ENCODE peak calls at places on chromosomes 13 and 19, in seven cellular contexts. One of them, this sample, is unnamed.

GRCh38 chr13:30145709-30146367 is 161.5 kb downstream of the KATNAL1 start:
- DNase-seq in HTR-8/SVneo: no peak
- DNase-seq in T-helper 1 cell: no peak
- DNase-seq in mucosa of gallbladder: no peak
- DNase-seq in RCC 7860: no peak
- DNase-seq in progenitor cell of endocrine pancreas: no peak
- DNase-seq in activated CD8-positive, alpha-beta memory T cell treated with anti-CD3 and anti-CD28 coated beads for 1 hour: no peak
- DNase-seq in this sample: no peak

GRCh38 chr13:113545931-113546516 is 38.5 kb upstream of the TFDP1 start:
- DNase-seq in HTR-8/SVneo: no peak
- DNase-seq in T-helper 1 cell: no peak
- DNase-seq in mucosa of gallbladder: no peak
- DNase-seq in RCC 7860: no peak
- DNase-seq in progenitor cell of endocrine pancreas: no peak
- DNase-seq in activated CD8-positive, alpha-beta memory T cell treated with anti-CD3 and anti-CD28 coated beads for 1 hour: no peak
- DNase-seq in this sample: peak; percentile 58

GRCh38 chr13:41916173-41916954 is 44.5 kb downstream of the VWA8 start:
- DNase-seq in HTR-8/SVneo: peak; percentile 31
- DNase-seq in T-helper 1 cell: no peak
- DNase-seq in mucosa of gallbladder: no peak
- DNase-seq in RCC 7860: peak; percentile 40
- DNase-seq in progenitor cell of endocrine pancreas: no peak
- DNase-seq in activated CD8-positive, alpha-beta memory T cell treated with anti-CD3 and anti-CD28 coated beads for 1 hour: no peak
- DNase-seq in this sample: no peak

GRCh38 chr19:5914946-5915781 is 1.1 kb downstream of the CAPS start:
- DNase-seq in HTR-8/SVneo: no peak
- DNase-seq in T-helper 1 cell: no peak
- DNase-seq in mucosa of gallbladder: peak; percentile 51
- DNase-seq in RCC 7860: no peak
- DNase-seq in progenitor cell of endocrine pancreas: peak; percentile 62
- DNase-seq in activated CD8-positive, alpha-beta memory T cell treated with anti-CD3 and anti-CD28 coated beads for 1 hour: no peak
- DNase-seq in this sample: no peak

GRCh38 chr19:49216076-49216475 is 58.5 kb downstream of the TRPM4 start:
- DNase-seq in HTR-8/SVneo: no peak
- DNase-seq in T-helper 1 cell: no peak
- DNase-seq in mucosa of gallbladder: no peak
- DNase-seq in RCC 7860: peak; percentile 5
- DNase-seq in progenitor cell of endocrine pancreas: no peak
- DNase-seq in activated CD8-positive, alpha-beta memory T cell treated with anti-CD3 and anti-CD28 coated beads for 1 hour: no peak
- DNase-seq in this sample: no peak

GRCh38 chr13:25874064-25874737 is 177.6 kb downstream of the SHISA2 start:
- DNase-seq in HTR-8/SVneo: no peak
- DNase-seq in T-helper 1 cell: no peak
- DNase-seq in mucosa of gallbladder: no peak
- DNase-seq in RCC 7860: no peak
- DNase-seq in progenitor cell of endocrine pancreas: no peak
- DNase-seq in activated CD8-positive, alpha-beta memory T cell treated with anti-CD3 and anti-CD28 coated beads for 1 hour: no peak
- DNase-seq in this sample: no peak

GRCh38 chr19:49361438-49362047 is 673 bp downstream of the TEAD2 start:
- DNase-seq in HTR-8/SVneo: peak; percentile 76
- DNase-seq in T-helper 1 cell: no peak
- DNase-seq in mucosa of gallbladder: peak; percentile 69
- DNase-seq in RCC 7860: no peak
- DNase-seq in progenitor cell of endocrine pancreas: peak; percentile 68
- DNase-seq in activated CD8-positive, alpha-beta memory T cell treated with anti-CD3 and anti-CD28 coated beads for 1 hour: no peak
- DNase-seq in this sample: peak; percentile 88

GRCh38 chr13:35448465-35448864 is 28.0 kb downstream of the MAB21L1 start:
- DNase-seq in HTR-8/SVneo: no peak
- DNase-seq in T-helper 1 cell: no peak
- DNase-seq in mucosa of gallbladder: no peak
- DNase-seq in RCC 7860: no peak
- DNase-seq in progenitor cell of endocrine pancreas: no peak
- DNase-seq in activated CD8-positive, alpha-beta memory T cell treated with anti-CD3 and anti-CD28 coated beads for 1 hour: no peak
- DNase-seq in this sample: no peak

GRCh38 chr19:16384688-16385087 is 60.1 kb downstream of the KLF2 start:
- DNase-seq in HTR-8/SVneo: no peak
- DNase-seq in T-helper 1 cell: no peak
- DNase-seq in mucosa of gallbladder: no peak
- DNase-seq in RCC 7860: no peak
- DNase-seq in progenitor cell of endocrine pancreas: no peak
- DNase-seq in activated CD8-positive, alpha-beta memory T cell treated with anti-CD3 and anti-CD28 coated beads for 1 hour: no peak
- DNase-seq in this sample: no peak

GRCh38 chr19:45523642-45524256 is 16.5 kb downstream of the VASP start:
- DNase-seq in HTR-8/SVneo: peak; percentile 92
- DNase-seq in T-helper 1 cell: peak; percentile 59
- DNase-seq in mucosa of gallbladder: peak; percentile 83
- DNase-seq in RCC 7860: peak; percentile 72
- DNase-seq in progenitor cell of endocrine pancreas: peak; percentile 61
- DNase-seq in activated CD8-positive, alpha-beta memory T cell treated with anti-CD3 and anti-CD28 coated beads for 1 hour: peak; percentile 44
- DNase-seq in this sample: peak; percentile 47

GRCh38 chr13:57633950-57634828 is 2.6 kb downstream of the PCDH17 start:
- DNase-seq in HTR-8/SVneo: no peak
- DNase-seq in T-helper 1 cell: no peak
- DNase-seq in mucosa of gallbladder: no peak
- DNase-seq in RCC 7860: no peak
- DNase-seq in progenitor cell of endocrine pancreas: peak; percentile 11
- DNase-seq in activated CD8-positive, alpha-beta memory T cell treated with anti-CD3 and anti-CD28 coated beads for 1 hour: no peak
- DNase-seq in this sample: no peak

GRCh38 chr19:3359850-3360493 is 6.4 kb upstream of the NFIC start:
- DNase-seq in HTR-8/SVneo: no peak
- DNase-seq in T-helper 1 cell: no peak
- DNase-seq in mucosa of gallbladder: no peak
- DNase-seq in RCC 7860: no peak
- DNase-seq in progenitor cell of endocrine pancreas: no peak
- DNase-seq in activated CD8-positive, alpha-beta memory T cell treated with anti-CD3 and anti-CD28 coated beads for 1 hour: no peak
- DNase-seq in this sample: no peak

GRCh38 chr19:48487944-48488343 is 18.8 kb downstream of the CYTH2 start:
- DNase-seq in HTR-8/SVneo: peak; percentile 88
- DNase-seq in T-helper 1 cell: no peak
- DNase-seq in mucosa of gallbladder: peak; percentile 86
- DNase-seq in RCC 7860: peak; percentile 88
- DNase-seq in progenitor cell of endocrine pancreas: no peak
- DNase-seq in activated CD8-positive, alpha-beta memory T cell treated with anti-CD3 and anti-CD28 coated beads for 1 hour: no peak
- DNase-seq in this sample: peak; percentile 62

GRCh38 chr13:22428188-22428828 is 752.5 kb upstream of the SGCG start:
- DNase-seq in HTR-8/SVneo: no peak
- DNase-seq in T-helper 1 cell: no peak
- DNase-seq in mucosa of gallbladder: peak; percentile 16
- DNase-seq in RCC 7860: no peak
- DNase-seq in progenitor cell of endocrine pancreas: no peak
- DNase-seq in activated CD8-positive, alpha-beta memory T cell treated with anti-CD3 and anti-CD28 coated beads for 1 hour: no peak
- DNase-seq in this sample: no peak

GRCh38 chr19:8631425-8631819 is 989 bp downstream of the NFILZ start:
- DNase-seq in HTR-8/SVneo: no peak
- DNase-seq in T-helper 1 cell: no peak
- DNase-seq in mucosa of gallbladder: peak; percentile 57
- DNase-seq in RCC 7860: no peak
- DNase-seq in progenitor cell of endocrine pancreas: no peak
- DNase-seq in activated CD8-positive, alpha-beta memory T cell treated with anti-CD3 and anti-CD28 coated beads for 1 hour: no peak
- DNase-seq in this sample: peak; percentile 77

GRCh38 chr19:35257113-35257461 is 8.3 kb downstream of the LSR start:
- DNase-seq in HTR-8/SVneo: no peak
- DNase-seq in T-helper 1 cell: no peak
- DNase-seq in mucosa of gallbladder: no peak
- DNase-seq in RCC 7860: no peak
- DNase-seq in progenitor cell of endocrine pancreas: no peak
- DNase-seq in activated CD8-positive, alpha-beta memory T cell treated with anti-CD3 and anti-CD28 coated beads for 1 hour: no peak
- DNase-seq in this sample: no peak

GRCh38 chr13:43433691-43434121 is 353.1 kb downstream of the ENOX1 start:
- DNase-seq in HTR-8/SVneo: no peak
- DNase-seq in T-helper 1 cell: no peak
- DNase-seq in mucosa of gallbladder: no peak
- DNase-seq in RCC 7860: no peak
- DNase-seq in progenitor cell of endocrine pancreas: no peak
- DNase-seq in activated CD8-positive, alpha-beta memory T cell treated with anti-CD3 and anti-CD28 coated beads for 1 hour: no peak
- DNase-seq in this sample: no peak

GRCh38 chr13:37914781-37915391 is 45.3 kb upstream of the TRPC4 start:
- DNase-seq in HTR-8/SVneo: no peak
- DNase-seq in T-helper 1 cell: no peak
- DNase-seq in mucosa of gallbladder: no peak
- DNase-seq in RCC 7860: peak; percentile 10
- DNase-seq in progenitor cell of endocrine pancreas: no peak
- DNase-seq in activated CD8-positive, alpha-beta memory T cell treated with anti-CD3 and anti-CD28 coated beads for 1 hour: no peak
- DNase-seq in this sample: no peak

GRCh38 chr19:32458500-32459123 is 53.0 kb downstream of the DPY19L3 start:
- DNase-seq in HTR-8/SVneo: no peak
- DNase-seq in T-helper 1 cell: no peak
- DNase-seq in mucosa of gallbladder: no peak
- DNase-seq in RCC 7860: no peak
- DNase-seq in progenitor cell of endocrine pancreas: no peak
- DNase-seq in activated CD8-positive, alpha-beta memory T cell treated with anti-CD3 and anti-CD28 coated beads for 1 hour: no peak
- DNase-seq in this sample: no peak

GRCh38 chr19:42252365-42253244 is 2.3 kb downstream of the ERF start:
- DNase-seq in HTR-8/SVneo: no peak
- DNase-seq in T-helper 1 cell: no peak
- DNase-seq in mucosa of gallbladder: no peak
- DNase-seq in RCC 7860: no peak
- DNase-seq in progenitor cell of endocrine pancreas: no peak
- DNase-seq in activated CD8-positive, alpha-beta memory T cell treated with anti-CD3 and anti-CD28 coated beads for 1 hour: no peak
- DNase-seq in this sample: no peak

GRCh38 chr19:3494559-3494958 is 5.9 kb downstream of the DOHH start:
- DNase-seq in HTR-8/SVneo: no peak
- DNase-seq in T-helper 1 cell: no peak
- DNase-seq in mucosa of gallbladder: no peak
- DNase-seq in RCC 7860: no peak
- DNase-seq in progenitor cell of endocrine pancreas: no peak
- DNase-seq in activated CD8-positive, alpha-beta memory T cell treated with anti-CD3 and anti-CD28 coated beads for 1 hour: no peak
- DNase-seq in this sample: no peak

GRCh38 chr13:114017028-114017630 is 43.3 kb upstream of the C13orf46 start:
- DNase-seq in HTR-8/SVneo: no peak
- DNase-seq in T-helper 1 cell: no peak
- DNase-seq in mucosa of gallbladder: no peak
- DNase-seq in RCC 7860: no peak
- DNase-seq in progenitor cell of endocrine pancreas: no peak
- DNase-seq in activated CD8-positive, alpha-beta memory T cell treated with anti-CD3 and anti-CD28 coated beads for 1 hour: no peak
- DNase-seq in this sample: no peak

GRCh38 chr19:8306235-8307054 is 1.7 kb downstream of the CD320 start:
- DNase-seq in HTR-8/SVneo: no peak
- DNase-seq in T-helper 1 cell: no peak
- DNase-seq in mucosa of gallbladder: peak; percentile 10
- DNase-seq in RCC 7860: no peak
- DNase-seq in progenitor cell of endocrine pancreas: peak; percentile 7
- DNase-seq in activated CD8-positive, alpha-beta memory T cell treated with anti-CD3 and anti-CD28 coated beads for 1 hour: no peak
- DNase-seq in this sample: no peak

GRCh38 chr19:45817725-45818301 is 2.7 kb upstream of the RSPH6A start:
- DNase-seq in HTR-8/SVneo: no peak
- DNase-seq in T-helper 1 cell: no peak
- DNase-seq in mucosa of gallbladder: no peak
- DNase-seq in RCC 7860: no peak
- DNase-seq in progenitor cell of endocrine pancreas: no peak
- DNase-seq in activated CD8-positive, alpha-beta memory T cell treated with anti-CD3 and anti-CD28 coated beads for 1 hour: no peak
- DNase-seq in this sample: no peak

GRCh38 chr19:30942636-30943035 is 406.6 kb downstream of the TSHZ3 start:
- DNase-seq in HTR-8/SVneo: no peak
- DNase-seq in T-helper 1 cell: no peak
- DNase-seq in mucosa of gallbladder: no peak
- DNase-seq in RCC 7860: no peak
- DNase-seq in progenitor cell of endocrine pancreas: no peak
- DNase-seq in activated CD8-positive, alpha-beta memory T cell treated with anti-CD3 and anti-CD28 coated beads for 1 hour: no peak
- DNase-seq in this sample: no peak

GRCh38 chr19:7596191-7596937 is 701 bp downstream of the CAMSAP3 start:
- DNase-seq in HTR-8/SVneo: no peak
- DNase-seq in T-helper 1 cell: no peak
- DNase-seq in mucosa of gallbladder: no peak
- DNase-seq in RCC 7860: no peak
- DNase-seq in progenitor cell of endocrine pancreas: no peak
- DNase-seq in activated CD8-positive, alpha-beta memory T cell treated with anti-CD3 and anti-CD28 coated beads for 1 hour: no peak
- DNase-seq in this sample: no peak

GRCh38 chr19:43640424-43640757 is 741 bp upstream of the CADM4 start:
- DNase-seq in HTR-8/SVneo: no peak
- DNase-seq in T-helper 1 cell: no peak
- DNase-seq in mucosa of gallbladder: no peak
- DNase-seq in RCC 7860: no peak
- DNase-seq in progenitor cell of endocrine pancreas: no peak
- DNase-seq in activated CD8-positive, alpha-beta memory T cell treated with anti-CD3 and anti-CD28 coated beads for 1 hour: no peak
- DNase-seq in this sample: no peak

GRCh38 chr19:50204811-50205675 is 1.6 kb downstream of the MYH14 start:
- DNase-seq in HTR-8/SVneo: no peak
- DNase-seq in T-helper 1 cell: no peak
- DNase-seq in mucosa of gallbladder: peak; percentile 83
- DNase-seq in RCC 7860: no peak
- DNase-seq in progenitor cell of endocrine pancreas: peak; percentile 93
- DNase-seq in activated CD8-positive, alpha-beta memory T cell treated with anti-CD3 and anti-CD28 coated beads for 1 hour: no peak
- DNase-seq in this sample: no peak

GRCh38 chr19:17997969-17998826 is 9.8 kb upstream of the ARRDC2 start:
- DNase-seq in HTR-8/SVneo: no peak
- DNase-seq in T-helper 1 cell: no peak
- DNase-seq in mucosa of gallbladder: no peak
- DNase-seq in RCC 7860: peak; percentile 23
- DNase-seq in progenitor cell of endocrine pancreas: no peak
- DNase-seq in activated CD8-positive, alpha-beta memory T cell treated with anti-CD3 and anti-CD28 coated beads for 1 hour: no peak
- DNase-seq in this sample: no peak

GRCh38 chr13:33277946-33278345 is 7.6 kb downstream of the STARD13 start:
- DNase-seq in HTR-8/SVneo: no peak
- DNase-seq in T-helper 1 cell: no peak
- DNase-seq in mucosa of gallbladder: no peak
- DNase-seq in RCC 7860: no peak
- DNase-seq in progenitor cell of endocrine pancreas: no peak
- DNase-seq in activated CD8-positive, alpha-beta memory T cell treated with anti-CD3 and anti-CD28 coated beads for 1 hour: no peak
- DNase-seq in this sample: no peak

GRCh38 chr13:50668044-50668443 is 175.4 kb downstream of the DLEU7 start:
- DNase-seq in HTR-8/SVneo: no peak
- DNase-seq in T-helper 1 cell: no peak
- DNase-seq in mucosa of gallbladder: no peak
- DNase-seq in RCC 7860: no peak
- DNase-seq in progenitor cell of endocrine pancreas: no peak
- DNase-seq in activated CD8-positive, alpha-beta memory T cell treated with anti-CD3 and anti-CD28 coated beads for 1 hour: no peak
- DNase-seq in this sample: no peak

GRCh38 chr19:12692960-12693359 is 3.5 kb downstream of the FBXW9 start:
- DNase-seq in HTR-8/SVneo: no peak
- DNase-seq in T-helper 1 cell: no peak
- DNase-seq in mucosa of gallbladder: no peak
- DNase-seq in RCC 7860: no peak
- DNase-seq in progenitor cell of endocrine pancreas: no peak
- DNase-seq in activated CD8-positive, alpha-beta memory T cell treated with anti-CD3 and anti-CD28 coated beads for 1 hour: no peak
- DNase-seq in this sample: no peak

GRCh38 chr19:51607920-51608562 is 22.2 kb downstream of the SIGLEC5 start:
- DNase-seq in HTR-8/SVneo: peak; percentile 63
- DNase-seq in T-helper 1 cell: peak; percentile 37
- DNase-seq in mucosa of gallbladder: peak; percentile 83
- DNase-seq in RCC 7860: peak; percentile 43
- DNase-seq in progenitor cell of endocrine pancreas: peak; percentile 81
- DNase-seq in activated CD8-positive, alpha-beta memory T cell treated with anti-CD3 and anti-CD28 coated beads for 1 hour: no peak
- DNase-seq in this sample: peak; percentile 80

GRCh38 chr13:97945792-97946419 is 7.6 kb upstream of the IPO5 start:
- DNase-seq in HTR-8/SVneo: no peak
- DNase-seq in T-helper 1 cell: no peak
- DNase-seq in mucosa of gallbladder: no peak
- DNase-seq in RCC 7860: no peak
- DNase-seq in progenitor cell of endocrine pancreas: no peak
- DNase-seq in activated CD8-positive, alpha-beta memory T cell treated with anti-CD3 and anti-CD28 coated beads for 1 hour: no peak
- DNase-seq in this sample: no peak

GRCh38 chr19:32631381-32631780 is 43.6 kb downstream of the ANKRD27 start:
- DNase-seq in HTR-8/SVneo: no peak
- DNase-seq in T-helper 1 cell: no peak
- DNase-seq in mucosa of gallbladder: no peak
- DNase-seq in RCC 7860: no peak
- DNase-seq in progenitor cell of endocrine pancreas: no peak
- DNase-seq in activated CD8-positive, alpha-beta memory T cell treated with anti-CD3 and anti-CD28 coated beads for 1 hour: no peak
- DNase-seq in this sample: no peak

GRCh38 chr13:73335226-73335625 is 276.4 kb downstream of the KLF5 start:
- DNase-seq in HTR-8/SVneo: no peak
- DNase-seq in T-helper 1 cell: no peak
- DNase-seq in mucosa of gallbladder: no peak
- DNase-seq in RCC 7860: peak; percentile 46
- DNase-seq in progenitor cell of endocrine pancreas: no peak
- DNase-seq in activated CD8-positive, alpha-beta memory T cell treated with anti-CD3 and anti-CD28 coated beads for 1 hour: no peak
- DNase-seq in this sample: no peak

GRCh38 chr19:6065685-6066365 is 44.5 kb downstream of the RFX2 start:
- DNase-seq in HTR-8/SVneo: no peak
- DNase-seq in T-helper 1 cell: peak; percentile 37
- DNase-seq in mucosa of gallbladder: no peak
- DNase-seq in RCC 7860: peak; percentile 65
- DNase-seq in progenitor cell of endocrine pancreas: no peak
- DNase-seq in activated CD8-positive, alpha-beta memory T cell treated with anti-CD3 and anti-CD28 coated beads for 1 hour: peak; percentile 42
- DNase-seq in this sample: no peak

GRCh38 chr13:32264407-32264806 is 50.8 kb downstream of the ZAR1L start:
- DNase-seq in HTR-8/SVneo: no peak
- DNase-seq in T-helper 1 cell: no peak
- DNase-seq in mucosa of gallbladder: peak; percentile 45
- DNase-seq in RCC 7860: no peak
- DNase-seq in progenitor cell of endocrine pancreas: no peak
- DNase-seq in activated CD8-positive, alpha-beta memory T cell treated with anti-CD3 and anti-CD28 coated beads for 1 hour: no peak
- DNase-seq in this sample: no peak